ENCODE peak calls at places on chromosome 21, in four cellular contexts. Q is prostate gland; W is CD4-positive, alpha-beta T cell; F is tibial artery. R is an unnamed sample.

GRCh38 chr21:45607021-45607921 is 36.3 kb upstream of the PCBP3 start:
- DNase-seq in Q (no peak), W (peak; percentile 32), F (no peak), R (no peak)

GRCh38 chr21:46060596-46061061 is 37.3 kb upstream of the COL6A2 start:
- DNase-seq in Q (no peak), W (no peak), F (peak; percentile 92), R (no peak)

GRCh38 chr21:26167593-26167992 is 3.0 kb downstream of the APP start:
- DNase-seq in Q (no peak), W (no peak), F (no peak), R (no peak)

GRCh38 chr21:25907573-25908275 is 173.0 kb downstream of the GABPA start:
- DNase-seq in Q (no peak), W (no peak), F (no peak), R (peak; percentile 44)

GRCh38 chr21:26116456-26117011 is 54.0 kb downstream of the APP start:
- DNase-seq in Q (peak; percentile 28), W (no peak), F (no peak), R (no peak)

GRCh38 chr21:37636152-37636860 is 269.7 kb downstream of the DYRK1A start:
- DNase-seq in Q (no peak), W (no peak), F (no peak), R (no peak)

GRCh38 chr21:34642211-34643075 is 26.4 kb upstream of the CLIC6 start:
- DNase-seq in Q (no peak), W (no peak), F (no peak), R (no peak)

GRCh38 chr21:25518491-25518911 is 88.8 kb downstream of the MRPL39 start:
- DNase-seq in Q (no peak), W (no peak), F (no peak), R (no peak)

GRCh38 chr21:31198575-31198974 is 145.5 kb downstream of the TIAM1 start:
- DNase-seq in Q (peak; percentile 23), W (no peak), F (no peak), R (no peak)

GRCh38 chr21:43767980-43768867 is 7.9 kb downstream of the CSTB start:
- DNase-seq in Q (no peak), W (no peak), F (peak; percentile 49), R (peak; percentile 79)

GRCh38 chr21:42578034-42578433 is 64.4 kb downstream of the SLC37A1 start:
- DNase-seq in Q (no peak), W (no peak), F (peak; percentile 0), R (no peak)

GRCh38 chr21:46482225-46482845 is 23.6 kb downstream of the DIP2A start:
- DNase-seq in Q (no peak), W (no peak), F (no peak), R (no peak)

GRCh38 chr21:21439761-21440160 is 441.6 kb downstream of the NCAM2 start:
- DNase-seq in Q (no peak), W (no peak), F (no peak), R (no peak)

GRCh38 chr21:18959817-18960216 is 556.2 kb upstream of the TMPRSS15 start:
- DNase-seq in Q (no peak), W (no peak), F (no peak), R (no peak)

GRCh38 chr21:37675202-37675801 is 241.0 kb downstream of the KCNJ6 start:
- DNase-seq in Q (peak; percentile 47), W (peak; percentile 30), F (no peak), R (peak; percentile 35)

GRCh38 chr21:17554619-17555472 is 42.0 kb downstream of the CXADR start:
- DNase-seq in Q (no peak), W (no peak), F (no peak), R (no peak)

GRCh38 chr21:16517380-16517779 is 787.6 kb downstream of the USP25 start:
- DNase-seq in Q (no peak), W (no peak), F (no peak), R (no peak)

GRCh38 chr21:36478941-36479340 is 981 bp downstream of the CLDN14 start:
- DNase-seq in Q (no peak), W (no peak), F (no peak), R (no peak)
- TF ChIP-seq CTCF in Q (peak; percentile 3), W (no peak), F (no peak), R (no peak)

GRCh38 chr21:32888971-32889370 is 117.4 kb upstream of the PAXBP1 start:
- DNase-seq in Q (no peak), W (no peak), F (no peak), R (no peak)

GRCh38 chr21:32881458-32881857 is 109.9 kb upstream of the PAXBP1 start:
- DNase-seq in Q (no peak), W (no peak), F (no peak), R (no peak)

GRCh38 chr21:32886339-32886738 is 114.8 kb upstream of the PAXBP1 start:
- DNase-seq in Q (no peak), W (no peak), F (no peak), R (no peak)

GRCh38 chr21:32887026-32887425 is 115.5 kb upstream of the PAXBP1 start:
- DNase-seq in Q (no peak), W (no peak), F (no peak), R (no peak)

GRCh38 chr21:32884062-32884461 is 112.5 kb upstream of the PAXBP1 start:
- DNase-seq in Q (no peak), W (no peak), F (no peak), R (no peak)
- H3K27me3 ChIP-seq in Q (no peaks in the 10 kb centered on the region), W (no peaks in the 10 kb centered on the region), F (no peaks in the 10 kb centered on the region), R (no peaks in the 10 kb centered on the region)

GRCh38 chr21:28298251-28298672 is 694.4 kb downstream of the LTN1 start:
- DNase-seq in Q (no peak), W (no peak), F (no peak), R (no peak)
- TF ChIP-seq CTCF in Q (no peak), W (no peak), F (no peak), R (no peak)

GRCh38 chr21:41247561-41247968 is 69.0 kb upstream of the FAM3B start:
- DNase-seq in Q (peak; percentile 91), W (no peak), F (peak; percentile 91), R (peak; percentile 18)

GRCh38 chr21:41249476-41249875 is 67.1 kb upstream of the FAM3B start:
- DNase-seq in Q (no peak), W (no peak), F (no peak), R (no peak)

GRCh38 chr21:41247976-41248545 is 68.5 kb upstream of the FAM3B start:
- DNase-seq in Q (no peak), W (no peak), F (no peak), R (no peak)

GRCh38 chr21:41245509-41246135 is 71.0 kb upstream of the FAM3B start:
- DNase-seq in Q (no peak), W (no peak), F (no peak), R (no peak)

DNA sequence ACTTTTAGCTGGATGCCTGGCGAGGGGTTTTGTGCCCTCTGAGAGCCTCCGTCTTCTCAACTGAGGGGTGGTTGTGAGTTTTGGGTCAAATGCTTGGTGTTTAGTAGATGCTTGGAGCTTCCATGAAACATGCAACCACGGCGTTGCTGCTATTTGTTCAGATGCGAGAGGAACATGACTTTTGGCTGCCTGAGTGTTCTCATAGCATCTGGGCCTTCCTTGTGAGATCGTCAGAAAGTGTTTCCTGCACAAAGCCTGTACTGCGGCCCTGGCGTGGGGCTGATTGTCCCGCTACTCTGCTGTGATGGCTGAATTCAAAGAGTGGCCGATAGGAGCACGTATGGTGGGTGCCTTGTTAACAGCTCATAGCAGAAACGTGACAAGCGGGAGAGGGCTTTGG is 69.8 kb upstream of the FAM3B start:
- DNase-seq in Q (no peak), W (no peak), F (no peak), R (no peak)
- H3K27me3 ChIP-seq in Q (no peaks in the 10 kb centered on the region), W (no peaks in the 10 kb centered on the region), F (no peaks in the 10 kb centered on the region), R (no peaks in the 10 kb centered on the region)

DNA sequence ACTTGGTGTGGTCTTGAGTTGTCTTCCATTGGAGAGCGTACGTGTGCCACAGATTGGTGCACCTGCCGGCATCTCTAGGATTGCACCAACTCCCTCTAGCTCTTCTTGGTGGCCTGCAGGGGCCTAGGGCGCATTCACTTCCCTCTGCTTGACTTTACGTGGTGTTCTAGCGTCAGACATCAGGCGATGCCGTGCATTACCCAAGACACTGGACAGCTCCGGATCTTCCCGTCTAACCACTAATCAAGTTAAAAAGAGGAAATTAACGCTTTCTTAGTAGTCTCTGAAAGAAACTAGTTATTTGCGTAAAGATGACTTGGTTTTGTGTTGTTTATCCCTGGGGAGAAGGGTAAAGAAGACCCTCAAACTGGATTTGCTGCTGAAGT is 510 bp upstream of the IL10RB start:
- DNase-seq in Q (peak; percentile 35), W (no peak), F (peak; percentile 65), R (peak; percentile 70)
- TF ChIP-seq CTCF in Q (no peak), W (no peak), F (no peak), R (no peak)

GRCh38 chr21:33058468-33059318 is 11.2 kb upstream of the OLIG1 start:
- DNase-seq in Q (peak; percentile 53), W (no peak), F (no peak), R (peak; percentile 73)
- H3K27me3 ChIP-seq in Q (peaks cover under 1% of the 10 kb centered on the region), W (peaks cover 6% of the 10 kb centered on the region), F (peaks cover 48% of the 10 kb centered on the region), R (peaks cover 15% of the 10 kb centered on the region)

GRCh38 chr21:28516996-28517592 is 475.6 kb downstream of the LTN1 start:
- DNase-seq in Q (peak; percentile 44), W (peak; percentile 45), F (peak; percentile 28), R (peak; percentile 64)
- TF ChIP-seq CTCF in Q (peak; percentile 57), W (peak; percentile 66), F (peak; percentile 38), R (peak; percentile 27)

R was measured in adrenal gland.